ENCODE peak calls at places on chromosomes 13 and 19, in six cellular contexts. One of them, this sample, is unnamed.

GRCh38 chr13:107203146-107203847 is 635.4 kb upstream of the ARGLU1 start:
- DNase-seq in progenitor cell of endocrine pancreas: no peak
- DNase-seq in left ventricle myocardium inferior: no peak
- DNase-seq in fibroblast of lung: peak
- DNase-seq in fibroblast of the aortic adventitia: peak
- DNase-seq in fibroblast of pulmonary artery: peak
- DNase-seq in this sample: peak

GRCh38 chr19:7980635-7981121 is 24.8 kb downstream of the ELAVL1 start:
- DNase-seq in fibroblast of the aortic adventitia: no peak
- DNase-seq in fibroblast of pulmonary artery: no peak
- DNase-seq in fibroblast of lung: no peak
- DNase-seq in progenitor cell of endocrine pancreas: no peak
- DNase-seq in left ventricle myocardium inferior: no peak
- DNase-seq in this sample: peak

GRCh38 chr13:111599791-111600190 is 279.3 kb downstream of the TEX29 start:
- DNase-seq in fibroblast of pulmonary artery: no peak
- DNase-seq in fibroblast of lung: no peak
- DNase-seq in left ventricle myocardium inferior: no peak
- DNase-seq in fibroblast of the aortic adventitia: no peak
- DNase-seq in progenitor cell of endocrine pancreas: no peak
- DNase-seq in this sample: no peak

GRCh38 chr19:38266070-38266469 is 1.7 kb downstream of the SPINT2 start:
- DNase-seq in left ventricle myocardium inferior: no peak
- DNase-seq in fibroblast of lung: no peak
- DNase-seq in progenitor cell of endocrine pancreas: no peak
- DNase-seq in fibroblast of the aortic adventitia: no peak
- DNase-seq in fibroblast of pulmonary artery: no peak
- DNase-seq in this sample: no peak

GRCh38 chr13:97892717-97893116 is 60.8 kb upstream of the IPO5 start:
- DNase-seq in progenitor cell of endocrine pancreas: no peak
- DNase-seq in left ventricle myocardium inferior: no peak
- DNase-seq in fibroblast of pulmonary artery: no peak
- DNase-seq in fibroblast of the aortic adventitia: no peak
- DNase-seq in fibroblast of lung: no peak
- DNase-seq in this sample: no peak

GRCh38 chr13:99380921-99381645 is 73.9 kb upstream of the GPR183 start:
- DNase-seq in progenitor cell of endocrine pancreas: no peak
- DNase-seq in fibroblast of the aortic adventitia: no peak
- DNase-seq in fibroblast of lung: no peak
- DNase-seq in left ventricle myocardium inferior: no peak
- DNase-seq in fibroblast of pulmonary artery: no peak
- DNase-seq in this sample: no peak

GRCh38 chr19:17311455-17312248 is 2.3 kb downstream of the DDA1 start:
- DNase-seq in progenitor cell of endocrine pancreas: no peak
- DNase-seq in left ventricle myocardium inferior: no peak
- DNase-seq in fibroblast of the aortic adventitia: peak
- DNase-seq in fibroblast of pulmonary artery: peak
- DNase-seq in fibroblast of lung: no peak
- DNase-seq in this sample: no peak

GRCh38 chr13:33411312-33411711 is 125.8 kb upstream of the STARD13 start:
- DNase-seq in fibroblast of pulmonary artery: no peak
- DNase-seq in left ventricle myocardium inferior: no peak
- DNase-seq in fibroblast of lung: no peak
- DNase-seq in progenitor cell of endocrine pancreas: no peak
- DNase-seq in fibroblast of the aortic adventitia: no peak
- DNase-seq in this sample: no peak

GRCh38 chr19:3655402-3656072 is 28.9 kb upstream of the CACTIN start:
- DNase-seq in fibroblast of the aortic adventitia: peak
- DNase-seq in fibroblast of pulmonary artery: peak
- DNase-seq in progenitor cell of endocrine pancreas: no peak
- DNase-seq in left ventricle myocardium inferior: no peak
- DNase-seq in fibroblast of lung: peak
- DNase-seq in this sample: peak

GRCh38 chr13:51618626-51619025 is 34.4 kb downstream of the WDFY2 start:
- DNase-seq in fibroblast of pulmonary artery: peak
- DNase-seq in progenitor cell of endocrine pancreas: no peak
- DNase-seq in fibroblast of lung: no peak
- DNase-seq in left ventricle myocardium inferior: no peak
- DNase-seq in fibroblast of the aortic adventitia: peak
- DNase-seq in this sample: no peak

GRCh38 chr13:59016250-59016649 is 1147.5 kb downstream of the DIAPH3 start:
- DNase-seq in fibroblast of the aortic adventitia: no peak
- DNase-seq in left ventricle myocardium inferior: no peak
- DNase-seq in fibroblast of lung: no peak
- DNase-seq in progenitor cell of endocrine pancreas: no peak
- DNase-seq in fibroblast of pulmonary artery: peak
- DNase-seq in this sample: no peak

GRCh38 chr19:38666662-38667448 is 19.4 kb downstream of the ACTN4 start:
- DNase-seq in left ventricle myocardium inferior: no peak
- DNase-seq in fibroblast of the aortic adventitia: peak
- DNase-seq in progenitor cell of endocrine pancreas: no peak
- DNase-seq in fibroblast of pulmonary artery: peak
- DNase-seq in fibroblast of lung: peak
- DNase-seq in this sample: no peak

GRCh38 chr13:33276581-33276980 is 9.0 kb downstream of the STARD13 start:
- DNase-seq in fibroblast of pulmonary artery: peak
- DNase-seq in fibroblast of lung: no peak
- DNase-seq in left ventricle myocardium inferior: no peak
- DNase-seq in progenitor cell of endocrine pancreas: no peak
- DNase-seq in fibroblast of the aortic adventitia: peak
- DNase-seq in this sample: no peak

GRCh38 chr19:32287811-32288227 is 57.6 kb upstream of the ZNF507 start:
- DNase-seq in fibroblast of pulmonary artery: peak
- DNase-seq in fibroblast of the aortic adventitia: peak
- DNase-seq in fibroblast of lung: peak
- DNase-seq in left ventricle myocardium inferior: peak
- DNase-seq in progenitor cell of endocrine pancreas: peak
- DNase-seq in this sample: peak

GRCh38 chr13:29239653-29240525 is 355.6 kb downstream of the SLC7A1 start:
- DNase-seq in progenitor cell of endocrine pancreas: no peak
- DNase-seq in fibroblast of pulmonary artery: no peak
- DNase-seq in fibroblast of lung: no peak
- DNase-seq in fibroblast of the aortic adventitia: no peak
- DNase-seq in left ventricle myocardium inferior: no peak
- DNase-seq in this sample: no peak

GRCh38 chr13:59750860-59751259 is 412.9 kb downstream of the DIAPH3 start:
- DNase-seq in progenitor cell of endocrine pancreas: peak
- DNase-seq in fibroblast of the aortic adventitia: peak
- DNase-seq in left ventricle myocardium inferior: no peak
- DNase-seq in fibroblast of lung: peak
- DNase-seq in fibroblast of pulmonary artery: peak
- DNase-seq in this sample: peak

GRCh38 chr19:55173717-55174409 is 6.2 kb downstream of the SYT5 start:
- DNase-seq in left ventricle myocardium inferior: peak
- DNase-seq in fibroblast of the aortic adventitia: peak
- DNase-seq in fibroblast of pulmonary artery: peak
- DNase-seq in fibroblast of lung: peak
- DNase-seq in progenitor cell of endocrine pancreas: no peak
- DNase-seq in this sample: peak

GRCh38 chr13:33032037-33032625 is 15.9 kb downstream of the KL start:
- DNase-seq in fibroblast of lung: no peak
- DNase-seq in left ventricle myocardium inferior: peak
- DNase-seq in fibroblast of pulmonary artery: no peak
- DNase-seq in fibroblast of the aortic adventitia: no peak
- DNase-seq in progenitor cell of endocrine pancreas: no peak
- DNase-seq in this sample: no peak

GRCh38 chr13:43006893-43007631 is 15.0 kb upstream of the EPSTI1 start:
- DNase-seq in progenitor cell of endocrine pancreas: no peak
- DNase-seq in left ventricle myocardium inferior: no peak
- DNase-seq in fibroblast of pulmonary artery: peak
- DNase-seq in fibroblast of the aortic adventitia: peak
- DNase-seq in fibroblast of lung: peak
- DNase-seq in this sample: no peak

GRCh38 chr13:25249001-25249543 is 38.2 kb downstream of the MTMR6 start:
- DNase-seq in fibroblast of lung: peak
- DNase-seq in fibroblast of the aortic adventitia: peak
- DNase-seq in left ventricle myocardium inferior: no peak
- DNase-seq in progenitor cell of endocrine pancreas: no peak
- DNase-seq in fibroblast of pulmonary artery: peak
- DNase-seq in this sample: no peak

GRCh38 chr13:94617389-94618000 is 15.8 kb downstream of the GPR180 start:
- DNase-seq in progenitor cell of endocrine pancreas: no peak
- DNase-seq in fibroblast of pulmonary artery: peak
- DNase-seq in fibroblast of lung: peak
- DNase-seq in left ventricle myocardium inferior: no peak
- DNase-seq in fibroblast of the aortic adventitia: peak
- DNase-seq in this sample: no peak

GRCh38 chr19:15575406-15575805 is 39.6 kb upstream of the CYP4F8 start:
- DNase-seq in fibroblast of lung: no peak
- DNase-seq in progenitor cell of endocrine pancreas: no peak
- DNase-seq in fibroblast of the aortic adventitia: no peak
- DNase-seq in fibroblast of pulmonary artery: no peak
- DNase-seq in left ventricle myocardium inferior: no peak
- DNase-seq in this sample: no peak

GRCh38 chr19:53870485-53870844 is 2.8 kb downstream of the MYADM start:
- DNase-seq in progenitor cell of endocrine pancreas: no peak
- DNase-seq in fibroblast of lung: no peak
- DNase-seq in fibroblast of pulmonary artery: no peak
- DNase-seq in left ventricle myocardium inferior: no peak
- DNase-seq in fibroblast of the aortic adventitia: no peak
- DNase-seq in this sample: no peak

GRCh38 chr19:29551774-29552173 is 26.0 kb downstream of the VSTM2B start:
- DNase-seq in fibroblast of pulmonary artery: no peak
- DNase-seq in left ventricle myocardium inferior: no peak
- DNase-seq in progenitor cell of endocrine pancreas: no peak
- DNase-seq in fibroblast of lung: no peak
- DNase-seq in fibroblast of the aortic adventitia: no peak
- DNase-seq in this sample: no peak

GRCh38 chr19:3515891-3516422 is 9.8 kb downstream of the FZR1 start:
- DNase-seq in left ventricle myocardium inferior: no peak
- DNase-seq in fibroblast of the aortic adventitia: peak
- DNase-seq in fibroblast of pulmonary artery: peak
- DNase-seq in progenitor cell of endocrine pancreas: no peak
- DNase-seq in fibroblast of lung: peak
- DNase-seq in this sample: no peak

GRCh38 chr19:28358604-28359003 is 854.3 kb downstream of the UQCRFS1 start:
- DNase-seq in left ventricle myocardium inferior: no peak
- DNase-seq in fibroblast of pulmonary artery: no peak
- DNase-seq in fibroblast of the aortic adventitia: no peak
- DNase-seq in fibroblast of lung: no peak
- DNase-seq in progenitor cell of endocrine pancreas: no peak
- DNase-seq in this sample: no peak

GRCh38 chr13:105083986-105084385 is 1451.5 kb downstream of the EFNB2 start:
- DNase-seq in fibroblast of lung: no peak
- DNase-seq in progenitor cell of endocrine pancreas: no peak
- DNase-seq in fibroblast of the aortic adventitia: peak
- DNase-seq in left ventricle myocardium inferior: no peak
- DNase-seq in fibroblast of pulmonary artery: no peak
- DNase-seq in this sample: peak

GRCh38 chr13:20035130-20035529 is 76.6 kb downstream of the ZMYM2 start:
- DNase-seq in fibroblast of the aortic adventitia: peak
- DNase-seq in progenitor cell of endocrine pancreas: no peak
- DNase-seq in left ventricle myocardium inferior: no peak
- DNase-seq in fibroblast of lung: peak
- DNase-seq in fibroblast of pulmonary artery: peak
- DNase-seq in this sample: no peak
- TF ChIP-seq CTCF in fibroblast of the aortic adventitia: no peak
- TF ChIP-seq CTCF in progenitor cell of endocrine pancreas: no peak
- TF ChIP-seq CTCF in left ventricle myocardium inferior: peak
- TF ChIP-seq CTCF in fibroblast of lung: no peak
- TF ChIP-seq CTCF in fibroblast of pulmonary artery: no peak
- TF ChIP-seq CTCF in this sample: no peak

GRCh38 chr13:28138012-28138755 is at the start of gene PAN3:
- DNase-seq in fibroblast of the aortic adventitia: peak
- DNase-seq in fibroblast of pulmonary artery: peak
- DNase-seq in left ventricle myocardium inferior: peak
- DNase-seq in fibroblast of lung: peak
- DNase-seq in progenitor cell of endocrine pancreas: peak
- DNase-seq in this sample: peak
- TF ChIP-seq CTCF in fibroblast of the aortic adventitia: no peak
- TF ChIP-seq CTCF in fibroblast of pulmonary artery: peak
- TF ChIP-seq CTCF in left ventricle myocardium inferior: peak
- TF ChIP-seq CTCF in fibroblast of lung: peak
- TF ChIP-seq CTCF in progenitor cell of endocrine pancreas: peak
- TF ChIP-seq CTCF in this sample: no peak

GRCh38 chr13:52847322-52847681 is 1.1 kb downstream of the PCDH8 start:
- DNase-seq in fibroblast of lung: no peak
- DNase-seq in fibroblast of pulmonary artery: no peak
- DNase-seq in fibroblast of the aortic adventitia: no peak
- DNase-seq in left ventricle myocardium inferior: no peak
- DNase-seq in progenitor cell of endocrine pancreas: no peak
- DNase-seq in this sample: no peak

GRCh38 chr13:52847682-52848432 is 583 bp downstream of the PCDH8 start:
- DNase-seq in left ventricle myocardium inferior: no peak
- DNase-seq in fibroblast of the aortic adventitia: no peak
- DNase-seq in fibroblast of pulmonary artery: no peak
- DNase-seq in fibroblast of lung: no peak
- DNase-seq in progenitor cell of endocrine pancreas: no peak
- DNase-seq in this sample: peak

GRCh38 chr13:52845334-52845761 is 3.1 kb downstream of the PCDH8 start:
- DNase-seq in fibroblast of pulmonary artery: no peak
- DNase-seq in progenitor cell of endocrine pancreas: peak
- DNase-seq in left ventricle myocardium inferior: no peak
- DNase-seq in fibroblast of lung: no peak
- DNase-seq in fibroblast of the aortic adventitia: no peak
- DNase-seq in this sample: peak

GRCh38 chr13:52845766-52846566 is 2.5 kb downstream of the PCDH8 start:
- DNase-seq in fibroblast of pulmonary artery: peak
- DNase-seq in left ventricle myocardium inferior: peak
- DNase-seq in progenitor cell of endocrine pancreas: peak
- DNase-seq in fibroblast of the aortic adventitia: no peak
- DNase-seq in fibroblast of lung: peak
- DNase-seq in this sample: peak

DNA sequence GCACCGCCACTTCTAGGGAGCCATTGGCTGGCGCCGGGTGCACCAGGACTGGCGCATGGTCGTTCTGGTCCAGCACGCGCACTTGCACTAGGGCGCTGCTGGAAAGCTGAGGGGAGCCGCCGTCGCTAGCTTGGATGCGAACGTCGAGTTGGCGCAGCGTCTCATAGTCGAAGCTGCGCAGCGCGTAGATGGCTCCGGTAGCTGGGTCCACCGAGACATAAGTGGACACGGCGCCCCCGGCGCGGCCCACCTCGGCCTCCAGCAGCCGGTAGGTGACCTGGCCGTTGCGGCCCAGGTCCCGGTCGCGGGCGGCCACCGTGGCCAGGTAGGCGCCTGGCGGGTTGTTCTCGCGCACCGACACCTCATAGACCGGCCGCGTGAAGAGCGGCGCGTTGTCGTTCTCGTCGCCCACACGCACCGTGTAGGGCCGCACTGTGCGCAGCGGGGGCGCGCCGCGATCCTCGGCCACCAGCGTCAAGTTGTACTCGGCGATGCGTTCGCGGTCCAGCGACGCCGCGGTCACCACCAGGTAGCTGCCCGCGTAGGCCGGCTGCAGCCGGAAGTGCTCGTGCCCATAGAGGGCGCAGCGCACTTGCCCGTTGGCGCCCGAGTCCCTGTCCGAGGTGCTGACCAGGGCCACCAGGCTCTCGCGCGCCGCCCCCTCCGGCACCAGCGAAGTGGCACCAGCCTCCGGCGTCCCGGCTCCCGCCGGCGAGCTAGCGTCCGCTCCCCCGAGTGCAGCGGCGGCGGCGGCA is 1.7 kb downstream of the PCDH8 start:
- DNase-seq in fibroblast of pulmonary artery: peak
- DNase-seq in left ventricle myocardium inferior: peak
- DNase-seq in fibroblast of the aortic adventitia: peak
- DNase-seq in progenitor cell of endocrine pancreas: peak
- DNase-seq in fibroblast of lung: peak
- DNase-seq in this sample: peak
- TF ChIP-seq CTCF in fibroblast of pulmonary artery: peak
- TF ChIP-seq CTCF in left ventricle myocardium inferior: peak
- TF ChIP-seq CTCF in fibroblast of the aortic adventitia: no peak
- TF ChIP-seq CTCF in progenitor cell of endocrine pancreas: peak
- TF ChIP-seq CTCF in fibroblast of lung: no peak
- TF ChIP-seq CTCF in this sample: peak

GRCh38 chr19:19342086-19343015 is 21.7 kb downstream of the MAU2 start:
- DNase-seq in progenitor cell of endocrine pancreas: peak
- DNase-seq in left ventricle myocardium inferior: peak
- DNase-seq in fibroblast of the aortic adventitia: peak
- DNase-seq in fibroblast of pulmonary artery: peak
- DNase-seq in fibroblast of lung: peak
- DNase-seq in this sample: peak
- TF ChIP-seq CTCF in progenitor cell of endocrine pancreas: peak
- TF ChIP-seq CTCF in left ventricle myocardium inferior: peak
- TF ChIP-seq CTCF in fibroblast of the aortic adventitia: peak
- TF ChIP-seq CTCF in fibroblast of pulmonary artery: peak
- TF ChIP-seq CTCF in fibroblast of lung: peak
- TF ChIP-seq CTCF in this sample: peak